ENCODE peak calls at places on chromosome 17, in four cellular contexts. Q is Peyer's patch, T is tibial nerve, M is adipocyte. B is an unnamed sample.
A peak's percentile ranks its signal among the peaks of the same experiment; 100 is the strongest.

GRCh38 chr17:64152428-64153125 is 22.6 kb upstream of the ERN1 start:
- DNase-seq in Q (no peak), T (no peak), M (no peak), B (no peak)

GRCh38 chr17:28738680-28739384 is 5.0 kb upstream of the TRAF4 start:
- DNase-seq in Q (peak; percentile 83), T (no peak), M (no peak), B (no peak)

GRCh38 chr17:32921013-32921412 is 6.9 kb upstream of the TMEM98 start:
- DNase-seq in Q (no peak), T (no peak), M (no peak), B (no peak)

GRCh38 chr17:63369233-63369632 is 76.9 kb downstream of the CYB561 start:
- DNase-seq in Q (no peak), T (no peak), M (no peak), B (no peak)

GRCh38 chr17:11738151-11738550 is 139.9 kb downstream of the DNAH9 start:
- DNase-seq in Q (no peak), T (no peak), M (no peak), B (no peak)

GRCh38 chr17:21096874-21097273 is 29.9 kb upstream of the DHRS7B start:
- DNase-seq in Q (no peak), T (no peak), M (no peak), B (no peak)

GRCh38 chr17:76755285-76755684 is 17.4 kb downstream of the MFSD11 start:
- DNase-seq in Q (no peak), T (no peak), M (no peak), B (no peak)

GRCh38 chr17:32962320-32962707 is 29.3 kb upstream of the SPACA3 start:
- DNase-seq in Q (no peak), T (no peak), M (no peak), B (peak; percentile 50)

GRCh38 chr17:42928714-42929496 is 28.3 kb downstream of the G6PC1 start:
- DNase-seq in Q (peak; percentile 59), T (no peak), M (peak; percentile 70), B (peak; percentile 62)

GRCh38 chr17:6496116-6496481 is 51.8 kb downstream of the PIMREG start:
- DNase-seq in Q (peak; percentile 33), T (no peak), M (no peak), B (no peak)

GRCh38 chr17:75695141-75695829 is 26.0 kb upstream of the ITGB4 start:
- DNase-seq in Q (no peak), T (no peak), M (peak; percentile 29), B (no peak)

GRCh38 chr17:37816951-37817350 is 72.1 kb upstream of the HNF1B start:
- DNase-seq in Q (no peak), T (no peak), M (no peak), B (no peak)

GRCh38 chr17:21218101-21218500 is 4.1 kb upstream of the TMEM11 start:
- DNase-seq in Q (no peak), T (no peak), M (peak; percentile 9), B (no peak)

GRCh38 chr17:76458580-76459490 is 5.9 kb upstream of the UBE2O start:
- DNase-seq in Q (peak; percentile 79), T (no peak), M (peak; percentile 74), B (peak; percentile 79)

GRCh38 chr17:35795007-35795870 is at the start of gene MMP28:
- DNase-seq in Q (peak; percentile 81), T (no peak), M (peak; percentile 63), B (peak; percentile 54)

GRCh38 chr17:6421700-6422604 is 13.0 kb downstream of the AIPL1 start:
- DNase-seq in Q (peak; percentile 89), T (peak; percentile 50), M (peak; percentile 90), B (peak; percentile 68)

GRCh38 chr17:69870091-69870530 is 204.9 kb upstream of the KCNJ16 start:
- DNase-seq in Q (no peak), T (no peak), M (peak; percentile 51), B (no peak)

GRCh38 chr17:50443492-50444051 is 17.6 kb downstream of the ACSF2 start:
- DNase-seq in Q (no peak), T (no peak), M (peak; percentile 67), B (peak; percentile 77)

GRCh38 chr17:12362853-12363252 is 302.8 kb upstream of the MYOCD start:
- DNase-seq in Q (no peak), T (no peak), M (no peak), B (no peak)

GRCh38 chr17:8857919-8858318 is 9.6 kb downstream of the PIK3R6 start:
- DNase-seq in Q (peak; percentile 72), T (no peak), M (peak; percentile 46), B (no peak)

GRCh38 chr17:73929860-73930430 is 273.5 kb upstream of the RPL38 start:
- DNase-seq in Q (no peak), T (no peak), M (no peak), B (no peak)

GRCh38 chr17:46877466-46877865 is 26.1 kb downstream of the WNT9B start:
- DNase-seq in Q (no peak), T (no peak), M (no peak), B (no peak)

GRCh38 chr17:42833771-42834422 is 700 bp downstream of the PSME3 start:
- DNase-seq in Q (no peak), T (no peak), M (no peak), B (no peak)

GRCh38 chr17:72887322-72887721 is 205.2 kb downstream of the SLC39A11 start:
- DNase-seq in Q (no peak), T (no peak), M (no peak), B (no peak)

GRCh38 chr17:7438050-7438614 is 1.2 kb upstream of the FGF11 start:
- DNase-seq in Q (peak; percentile 73), T (no peak), M (peak; percentile 38), B (no peak)

GRCh38 chr17:489758-490329 is 137.2 kb upstream of the RPH3AL start:
- DNase-seq in Q (peak; percentile 88), T (no peak), M (peak; percentile 51), B (no peak)

GRCh38 chr17:57576744-57577143 is 168.4 kb downstream of the CCDC182 start:
- DNase-seq in Q (no peak), T (no peak), M (no peak), B (no peak)

GRCh38 chr17:13600475-13601316 is 1.0 kb downstream of the HS3ST3A1 start:
- DNase-seq in Q (no peak), T (no peak), M (peak; percentile 60), B (no peak)

GRCh38 chr17:48740537-48740936 is 12.0 kb upstream of the HOXB13 start:
- DNase-seq in Q (no peak), T (no peak), M (no peak), B (no peak)

GRCh38 chr17:72373910-72374741 is 253.3 kb downstream of the SOX9 start:
- DNase-seq in Q (no peak), T (no peak), M (peak; percentile 53), B (no peak)

GRCh38 chr17:1399366-1399678 is 700 bp downstream of the YWHAE start:
- DNase-seq in Q (peak; percentile 72), T (peak; percentile 39), M (peak; percentile 71), B (no peak)

GRCh38 chr17:44773140-44773539 is 14.4 kb downstream of the ADAM11 start:
- DNase-seq in Q (no peak), T (no peak), M (no peak), B (no peak)

GRCh38 chr17:62804822-62805221 is 3.3 kb downstream of the MARCHF10 start:
- DNase-seq in Q (no peak), T (no peak), M (peak; percentile 67), B (no peak)

DNA sequence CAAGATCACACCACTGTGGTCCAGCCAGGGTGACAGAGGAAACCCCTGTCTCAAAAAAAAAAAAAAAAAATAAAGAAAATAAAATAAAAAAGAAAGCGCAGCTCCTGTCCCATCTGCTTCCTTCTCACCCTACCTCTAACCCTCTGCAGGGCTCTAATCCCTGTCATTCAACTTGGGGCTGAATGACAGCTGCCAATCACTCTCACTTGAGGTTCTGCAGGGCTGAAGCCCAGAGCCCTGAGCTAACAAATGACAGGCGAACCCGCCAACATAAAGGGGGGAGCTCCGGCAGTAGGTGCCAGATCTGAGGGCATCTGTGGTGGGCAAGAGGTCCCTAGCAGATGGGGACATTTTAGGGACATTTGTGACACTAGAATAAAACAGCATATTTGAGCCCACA is 44.3 kb downstream of the ENGASE start:
- DNase-seq in Q (no peak), T (no peak), M (no peak), B (no peak)
- H3K27me3 ChIP-seq in Q (no peaks in the 10 kb centered on the region), T (peaks cover 45% of the 10 kb centered on the region), M (peaks cover 68% of the 10 kb centered on the region), B (no peaks in the 10 kb centered on the region)

GRCh38 chr17:41734139-41734948 is at the start of gene HAP1:
- DNase-seq in Q (no peak), T (no peak), M (peak; percentile 45), B (peak; percentile 73)

GRCh38 chr17:41733348-41734138 is 900 bp downstream of the HAP1 start:
- DNase-seq in Q (no peak), T (no peak), M (no peak), B (no peak)

GRCh38 chr17:41736983-41737679 is 2.7 kb upstream of the HAP1 start:
- DNase-seq in Q (no peak), T (no peak), M (no peak), B (no peak)

GRCh38 chr17:41735744-41736143 is 1.3 kb upstream of the HAP1 start:
- DNase-seq in Q (no peak), T (no peak), M (no peak), B (no peak)

DNA sequence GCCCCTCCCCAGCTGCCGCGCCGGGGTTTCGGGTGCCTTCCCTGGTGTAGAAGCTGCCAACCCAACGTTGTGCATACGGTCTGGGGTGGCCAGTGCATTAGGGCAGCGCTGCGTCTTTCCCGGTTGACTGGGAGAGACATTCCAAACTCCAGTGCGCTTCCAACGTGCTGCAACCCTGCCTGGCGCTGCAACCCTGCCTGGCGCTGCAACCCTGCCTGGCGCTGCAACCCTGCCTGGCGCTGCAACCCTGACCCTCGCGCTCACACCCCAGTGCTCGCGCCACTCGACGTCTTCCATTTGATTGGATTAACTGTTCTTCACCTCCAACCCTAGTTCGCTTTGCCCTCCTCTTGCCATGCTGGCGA is 488 bp upstream of the HAP1 start:
- DNase-seq in Q (no peak), T (no peak), M (no peak), B (no peak)
- H3K4me3 ChIP-seq in Q (peak overlapping the region; percentile 29), T (peak overlapping the region; percentile 35), M (peak overlapping the region; percentile 44), B (peak overlapping the region; percentile 73)

DNA sequence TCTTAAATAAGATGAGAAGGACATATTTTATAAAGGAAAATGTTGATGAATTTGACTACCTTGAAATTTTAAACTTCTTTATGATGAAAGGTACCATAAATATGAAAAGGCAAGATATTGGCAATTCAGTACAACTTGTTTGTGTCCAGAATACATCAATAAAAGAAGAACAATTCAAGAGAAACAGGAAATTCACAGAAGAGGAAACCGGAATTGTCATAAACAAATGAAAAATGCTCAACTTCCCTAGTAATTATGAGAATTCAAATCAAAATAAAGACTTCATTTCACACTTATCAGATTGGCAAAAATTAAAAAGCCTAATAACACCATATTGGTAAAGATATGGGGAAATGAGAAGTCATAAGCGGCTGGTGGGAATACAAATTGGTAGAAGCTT is 54.3 kb downstream of the WSB1 start:
- DNase-seq in Q (no peak), T (no peak), M (no peak), B (no peak)
- H3K4me1 ChIP-seq in Q (peaks cover 4% of the 10 kb centered on the region), T (peaks cover 37% of the 10 kb centered on the region), M (peaks cover 4% of the 10 kb centered on the region), B (peaks cover 5% of the 10 kb centered on the region)

DNA sequence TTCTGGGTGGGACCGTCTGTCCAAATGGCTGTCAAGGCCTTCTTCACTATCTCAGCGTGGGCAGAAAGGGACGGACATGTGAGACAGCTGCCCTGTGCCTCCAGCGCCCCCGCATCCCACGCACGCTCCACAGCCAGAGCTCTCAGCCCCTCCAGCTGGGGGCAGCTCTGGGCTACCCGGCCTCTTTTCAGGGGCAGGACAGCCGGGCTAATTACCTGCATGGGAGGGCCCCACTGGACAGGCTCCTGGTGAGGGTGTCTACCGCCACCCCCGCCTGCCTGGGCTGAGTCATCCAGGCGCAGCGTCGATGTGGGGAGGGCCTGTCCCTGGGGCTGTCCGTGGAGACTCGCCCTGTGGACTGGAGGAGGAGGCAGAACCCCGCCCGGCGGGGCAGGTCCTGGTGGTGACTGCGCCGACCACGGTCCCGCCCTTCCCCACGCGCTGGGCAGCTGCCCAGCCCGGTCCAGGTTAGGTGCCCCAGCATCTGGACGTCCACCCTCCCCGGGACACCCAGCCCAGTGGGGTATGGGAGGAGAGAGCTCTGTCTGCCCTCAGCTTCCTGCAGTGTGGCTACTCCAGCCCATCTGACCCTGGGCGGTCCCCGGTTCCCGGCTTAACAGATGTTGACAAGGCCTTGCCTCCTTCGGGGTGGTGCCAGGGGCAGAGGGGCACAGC is 5.9 kb upstream of the METRNL start:
- DNase-seq in Q (peak; percentile 90), T (no peak), M (no peak), B (no peak)
- H3K27me3 ChIP-seq in Q (no peaks in the 10 kb centered on the region), T (no peaks in the 10 kb centered on the region), M (no peaks in the 10 kb centered on the region), B (no peaks in the 10 kb centered on the region)